ENCODE peak calls at places on chromosome 15, in seven cellular contexts. One of them, this sample, is unnamed. For H3K79me1, the result is how much of the 10 kb centered on the place peaks cover.

GRCh38 chr15:70099966-70100494 is 2.3 kb upstream of the TLE3 start:
- DNase-seq in H9: no peak
- DNase-seq in IMR-90: no peak
- DNase-seq in mesendoderm: peak
- DNase-seq in H1: no peak
- DNase-seq in trophoblast cell: peak
- DNase-seq in mesenchymal stem cell: peak
- DNase-seq in this sample: no peak

GRCh38 chr15:67180514-67181191 is 73.8 kb downstream of the AAGAB start:
- DNase-seq in H9: peak
- DNase-seq in IMR-90: no peak
- DNase-seq in mesendoderm: no peak
- DNase-seq in H1: no peak
- DNase-seq in trophoblast cell: no peak
- DNase-seq in mesenchymal stem cell: no peak
- DNase-seq in this sample: no peak

GRCh38 chr15:68015244-68015643 is 38.9 kb upstream of the PIAS1 start:
- DNase-seq in H9: no peak
- DNase-seq in IMR-90: no peak
- DNase-seq in mesendoderm: no peak
- DNase-seq in H1: no peak
- DNase-seq in trophoblast cell: no peak
- DNase-seq in mesenchymal stem cell: no peak
- DNase-seq in this sample: no peak

GRCh38 chr15:68717952-68718351 is 102.7 kb downstream of the ANP32A start:
- DNase-seq in H9: no peak
- DNase-seq in IMR-90: no peak
- DNase-seq in mesendoderm: no peak
- DNase-seq in H1: no peak
- DNase-seq in trophoblast cell: no peak
- DNase-seq in mesenchymal stem cell: no peak
- DNase-seq in this sample: no peak

GRCh38 chr15:101045835-101046691 is 126.9 kb downstream of the LRRK1 start:
- DNase-seq in H9: peak
- DNase-seq in IMR-90: no peak
- DNase-seq in mesendoderm: no peak
- DNase-seq in H1: no peak
- DNase-seq in trophoblast cell: no peak
- DNase-seq in mesenchymal stem cell: no peak
- DNase-seq in this sample: no peak

GRCh38 chr15:32840481-32841245 is 122.9 kb downstream of the GREM1 start:
- DNase-seq in H9: no peak
- DNase-seq in IMR-90: peak
- DNase-seq in mesendoderm: no peak
- DNase-seq in H1: no peak
- DNase-seq in trophoblast cell: no peak
- DNase-seq in mesenchymal stem cell: peak
- DNase-seq in this sample: no peak

GRCh38 chr15:91855684-91856553 is 2.4 kb downstream of the SLCO3A1 start:
- DNase-seq in H9: peak
- DNase-seq in IMR-90: no peak
- DNase-seq in mesendoderm: peak
- DNase-seq in H1: peak
- DNase-seq in trophoblast cell: no peak
- DNase-seq in mesenchymal stem cell: no peak
- DNase-seq in this sample: peak

GRCh38 chr15:85741662-85742061 is 53.1 kb downstream of the KLHL25 start:
- DNase-seq in H9: no peak
- DNase-seq in IMR-90: no peak
- DNase-seq in mesendoderm: no peak
- DNase-seq in H1: no peak
- DNase-seq in trophoblast cell: no peak
- DNase-seq in mesenchymal stem cell: no peak
- DNase-seq in this sample: no peak

GRCh38 chr15:23422946-23423708 is 23.9 kb downstream of the GOLGA6L2 start:
- DNase-seq in H9: no peak
- DNase-seq in IMR-90: no peak
- DNase-seq in mesendoderm: no peak
- DNase-seq in H1: no peak
- DNase-seq in trophoblast cell: peak
- DNase-seq in mesenchymal stem cell: no peak
- DNase-seq in this sample: no peak

GRCh38 chr15:39407116-39407515 is 173.8 kb upstream of the THBS1 start:
- DNase-seq in H9: no peak
- DNase-seq in IMR-90: peak
- DNase-seq in mesendoderm: no peak
- DNase-seq in H1: no peak
- DNase-seq in trophoblast cell: no peak
- DNase-seq in mesenchymal stem cell: no peak
- DNase-seq in this sample: no peak

GRCh38 chr15:65839354-65839901 is 29.9 kb upstream of the RAB11A start:
- DNase-seq in H9: no peak
- DNase-seq in IMR-90: no peak
- DNase-seq in mesendoderm: no peak
- DNase-seq in H1: no peak
- DNase-seq in trophoblast cell: peak
- DNase-seq in mesenchymal stem cell: no peak
- DNase-seq in this sample: no peak

GRCh38 chr15:72230197-72231065 is 559 bp downstream of the PKM start:
- DNase-seq in H9: peak
- DNase-seq in IMR-90: peak
- DNase-seq in mesendoderm: peak
- DNase-seq in H1: peak
- DNase-seq in trophoblast cell: peak
- DNase-seq in mesenchymal stem cell: peak
- DNase-seq in this sample: peak

GRCh38 chr15:84681822-84682221 is 23.8 kb upstream of the NMB start:
- DNase-seq in H9: no peak
- DNase-seq in IMR-90: peak
- DNase-seq in mesendoderm: no peak
- DNase-seq in H1: no peak
- DNase-seq in trophoblast cell: no peak
- DNase-seq in mesenchymal stem cell: peak
- DNase-seq in this sample: no peak

GRCh38 chr15:83206971-83207621 is 527 bp downstream of the HDGFL3 start:
- DNase-seq in H9: peak
- DNase-seq in IMR-90: no peak
- DNase-seq in mesendoderm: peak
- DNase-seq in H1: no peak
- DNase-seq in trophoblast cell: peak
- DNase-seq in mesenchymal stem cell: peak
- DNase-seq in this sample: peak

GRCh38 chr15:93913310-93913709 is 318.1 kb upstream of the MCTP2 start:
- DNase-seq in H9: no peak
- DNase-seq in IMR-90: no peak
- DNase-seq in mesendoderm: no peak
- DNase-seq in H1: no peak
- DNase-seq in trophoblast cell: no peak
- DNase-seq in mesenchymal stem cell: no peak
- DNase-seq in this sample: no peak

GRCh38 chr15:63244399-63244798 is 33.0 kb upstream of the APH1B start:
- DNase-seq in H9: no peak
- DNase-seq in IMR-90: no peak
- DNase-seq in mesendoderm: no peak
- DNase-seq in H1: no peak
- DNase-seq in trophoblast cell: peak
- DNase-seq in mesenchymal stem cell: peak
- DNase-seq in this sample: peak

GRCh38 chr15:28892789-28893610 is 7.2 kb downstream of the APBA2 start:
- DNase-seq in H9: no peak
- DNase-seq in IMR-90: peak
- DNase-seq in mesendoderm: no peak
- DNase-seq in H1: no peak
- DNase-seq in trophoblast cell: no peak
- DNase-seq in mesenchymal stem cell: peak
- DNase-seq in this sample: no peak

GRCh38 chr15:41001524-41001923 is 48.3 kb downstream of the CHAC1 start:
- DNase-seq in H9: no peak
- DNase-seq in IMR-90: no peak
- DNase-seq in mesendoderm: no peak
- DNase-seq in H1: no peak
- DNase-seq in trophoblast cell: no peak
- DNase-seq in mesenchymal stem cell: peak
- DNase-seq in this sample: no peak

GRCh38 chr15:51262468-51262867 is 75.9 kb downstream of the CYP19A1 start:
- DNase-seq in H9: no peak
- DNase-seq in IMR-90: no peak
- DNase-seq in mesendoderm: no peak
- DNase-seq in H1: no peak
- DNase-seq in trophoblast cell: no peak
- DNase-seq in mesenchymal stem cell: no peak
- DNase-seq in this sample: no peak

GRCh38 chr15:69794643-69795461 is 302.9 kb downstream of the TLE3 start:
- DNase-seq in H9: peak
- DNase-seq in IMR-90: peak
- DNase-seq in mesendoderm: peak
- DNase-seq in H1: no peak
- DNase-seq in trophoblast cell: peak
- DNase-seq in mesenchymal stem cell: peak
- DNase-seq in this sample: no peak

GRCh38 chr15:51448592-51449494 is 107.4 kb downstream of the GLDN start:
- DNase-seq in H9: no peak
- DNase-seq in IMR-90: peak
- DNase-seq in mesendoderm: no peak
- DNase-seq in H1: no peak
- DNase-seq in trophoblast cell: no peak
- DNase-seq in mesenchymal stem cell: no peak
- DNase-seq in this sample: no peak

DNA sequence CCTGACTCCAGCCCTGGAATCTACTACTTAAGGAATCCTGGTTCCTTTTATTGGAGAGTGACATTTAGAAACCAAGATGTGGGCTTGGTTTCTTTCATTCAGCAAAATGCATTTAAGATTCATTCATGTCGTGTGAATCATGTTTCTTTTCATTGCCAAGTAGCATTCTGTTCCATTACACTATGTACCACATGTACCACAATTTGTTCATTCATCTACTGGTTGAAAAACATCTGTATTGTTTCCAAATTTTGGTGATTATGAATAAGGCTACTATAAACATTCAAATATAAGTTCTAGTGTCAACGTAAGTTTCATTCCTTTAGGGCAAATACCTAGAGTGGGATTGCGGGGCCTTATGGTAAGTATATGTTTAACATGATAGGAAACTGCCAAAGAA is 264.2 kb downstream of the VPS13C start:
- DNase-seq in H9: no peak
- DNase-seq in IMR-90: peak
- DNase-seq in mesendoderm: no peak
- DNase-seq in H1: no peak
- DNase-seq in trophoblast cell: no peak
- DNase-seq in mesenchymal stem cell: no peak
- DNase-seq in this sample: no peak
- H3K9ac ChIP-seq in H9: no peak
- H3K9ac ChIP-seq in IMR-90: no peak
- H3K9ac ChIP-seq in mesendoderm: no peak
- H3K9ac ChIP-seq in H1: no peak
- H3K9ac ChIP-seq in trophoblast cell: no peak
- H3K9ac ChIP-seq in mesenchymal stem cell: no peak
- H3K9ac ChIP-seq in this sample: no peak

DNA sequence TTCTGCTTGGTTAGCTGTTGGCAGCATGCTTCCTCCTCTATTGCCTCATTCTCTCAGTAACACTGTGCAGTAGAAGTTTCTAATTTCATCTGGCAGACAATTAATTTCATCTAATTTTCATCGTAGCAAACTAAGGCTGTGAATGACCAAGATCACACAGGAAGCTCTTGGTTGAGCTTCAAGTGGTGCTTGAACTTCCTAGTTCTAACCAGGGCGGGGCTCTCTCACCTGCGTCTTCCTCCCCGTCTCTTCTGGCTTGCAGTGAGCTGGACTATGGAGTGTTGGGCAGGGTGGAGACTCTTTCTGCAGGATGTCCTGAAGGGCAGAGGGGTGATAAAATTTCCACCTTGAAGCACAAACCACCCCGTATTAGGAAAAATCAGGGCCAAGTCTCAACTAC is 2.0 kb upstream of the IL16 start:
- DNase-seq in H9: no peak
- DNase-seq in IMR-90: no peak
- DNase-seq in mesendoderm: no peak
- DNase-seq in H1: no peak
- DNase-seq in trophoblast cell: no peak
- DNase-seq in mesenchymal stem cell: no peak
- DNase-seq in this sample: no peak
- H3K79me1 ChIP-seq in H9: under half
- H3K79me1 ChIP-seq in IMR-90: under half
- H3K79me1 ChIP-seq in mesendoderm: under half
- H3K79me1 ChIP-seq in H1: under half
- H3K79me1 ChIP-seq in trophoblast cell: under half
- H3K79me1 ChIP-seq in mesenchymal stem cell: under half
- H3K79me1 ChIP-seq in this sample: under half

GRCh38 chr15:60120100-60120499 is 116.0 kb downstream of the FOXB1 start:
- DNase-seq in H9: peak
- DNase-seq in IMR-90: no peak
- DNase-seq in mesendoderm: peak
- DNase-seq in H1: no peak
- DNase-seq in trophoblast cell: no peak
- DNase-seq in mesenchymal stem cell: no peak
- DNase-seq in this sample: no peak

GRCh38 chr15:60121845-60122244 is 117.7 kb downstream of the FOXB1 start:
- DNase-seq in H9: no peak
- DNase-seq in IMR-90: no peak
- DNase-seq in mesendoderm: no peak
- DNase-seq in H1: no peak
- DNase-seq in trophoblast cell: peak
- DNase-seq in mesenchymal stem cell: no peak
- DNase-seq in this sample: no peak

GRCh38 chr15:60124460-60125070 is 120.5 kb downstream of the FOXB1 start:
- DNase-seq in H9: no peak
- DNase-seq in IMR-90: no peak
- DNase-seq in mesendoderm: no peak
- DNase-seq in H1: no peak
- DNase-seq in trophoblast cell: no peak
- DNase-seq in mesenchymal stem cell: no peak
- DNase-seq in this sample: no peak

GRCh38 chr15:60125334-60125733 is 121.2 kb downstream of the FOXB1 start:
- DNase-seq in H9: no peak
- DNase-seq in IMR-90: no peak
- DNase-seq in mesendoderm: no peak
- DNase-seq in H1: no peak
- DNase-seq in trophoblast cell: no peak
- DNase-seq in mesenchymal stem cell: no peak
- DNase-seq in this sample: no peak

GRCh38 chr15:60122691-60123090 is 118.6 kb downstream of the FOXB1 start:
- DNase-seq in H9: no peak
- DNase-seq in IMR-90: no peak
- DNase-seq in mesendoderm: no peak
- DNase-seq in H1: no peak
- DNase-seq in trophoblast cell: peak
- DNase-seq in mesenchymal stem cell: no peak
- DNase-seq in this sample: no peak
- H3K9ac ChIP-seq in H9: no peak
- H3K9ac ChIP-seq in IMR-90: no peak
- H3K9ac ChIP-seq in mesendoderm: no peak
- H3K9ac ChIP-seq in H1: no peak
- H3K9ac ChIP-seq in trophoblast cell: no peak
- H3K9ac ChIP-seq in mesenchymal stem cell: no peak
- H3K9ac ChIP-seq in this sample: no peak

DNA sequence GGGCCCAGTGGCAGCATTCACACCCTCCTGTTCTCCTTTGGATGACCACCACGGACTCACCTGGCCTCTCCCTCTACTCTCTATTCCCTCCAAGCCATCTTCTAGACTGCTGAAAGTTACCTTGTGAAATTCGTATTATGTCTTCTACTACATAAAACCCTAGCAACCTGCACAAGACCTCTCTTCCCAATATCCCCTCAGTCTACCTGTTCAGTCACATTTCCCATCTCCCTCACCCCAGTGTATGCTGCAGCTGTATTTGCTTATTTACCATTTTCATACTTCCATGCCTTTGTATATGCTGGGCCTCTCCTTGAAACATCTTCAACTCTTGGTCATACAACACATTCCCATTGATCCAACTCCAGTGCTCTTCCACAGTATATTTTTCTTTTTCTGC is 35.3 kb downstream of the DET1 start:
- DNase-seq in H9: no peak
- DNase-seq in IMR-90: no peak
- DNase-seq in mesendoderm: no peak
- DNase-seq in H1: no peak
- DNase-seq in trophoblast cell: no peak
- DNase-seq in mesenchymal stem cell: no peak
- DNase-seq in this sample: no peak
- H3K79me1 ChIP-seq in H9: under half
- H3K79me1 ChIP-seq in IMR-90: under half
- H3K79me1 ChIP-seq in mesendoderm: under half
- H3K79me1 ChIP-seq in H1: under half
- H3K79me1 ChIP-seq in trophoblast cell: under half
- H3K79me1 ChIP-seq in mesenchymal stem cell: under half
- H3K79me1 ChIP-seq in this sample: under half

This sample was measured in neuronal stem cell.